ENCODE peak calls at places on chromosomes 11 and 22, in four cellular contexts. B is right cardiac atrium, A is COR-L47, F is A673. M is an unnamed sample.

GRCh38 chr11:71228961-71229360 is 23.4 kb downstream of the SHANK2 start:
- DNase-seq in B (no peak), A (no peak), F (no peak), M (no peak)

GRCh38 chr22:46708766-46709330 is 29.2 kb downstream of the CERK start:
- DNase-seq in B (no peak), A (no peak), F (no peak), M (peak)

GRCh38 chr11:126232683-126233082 is 21.1 kb downstream of the FAM118B start:
- DNase-seq in B (no peak), A (no peak), F (no peak), M (no peak)

GRCh38 chr11:7964873-7965272 is 374 bp downstream of the NLRP10 start:
- DNase-seq in B (no peak), A (no peak), F (no peak), M (no peak)

GRCh38 chr22:22813126-22814075 is 74.2 kb upstream of the IGLL5 start:
- DNase-seq in B (no peak), A (no peak), F (no peak), M (no peak)

GRCh38 chr11:17351510-17352176 is at the start of gene NCR3LG1:
- DNase-seq in B (peak), A (peak), F (peak), M (peak)

GRCh38 chr11:110712643-110713468 is 619 bp upstream of the ARHGAP20 start:
- DNase-seq in B (peak), A (no peak), F (peak), M (peak)

GRCh38 chr22:21051836-21052400 is 6.2 kb downstream of the LRRC74B start:
- DNase-seq in B (no peak), A (no peak), F (no peak), M (no peak)

GRCh38 chr11:2587132-2587930 is 112.5 kb downstream of the KCNQ1OT1 start:
- DNase-seq in B (peak), A (no peak), F (no peak), M (no peak)

GRCh38 chr11:9092085-9092484 is 686 bp upstream of the SCUBE2 start:
- DNase-seq in B (no peak), A (no peak), F (no peak), M (no peak)

GRCh38 chr11:69212121-69213110 is 56.7 kb downstream of the SMIM38 start:
- DNase-seq in B (no peak), A (no peak), F (no peak), M (no peak)

M was measured in Right ventricle myocardium superior.